ENCODE peak calls at places on chromosomes 7 and 10, in seven cellular contexts. W is activated naive CD4-positive, alpha-beta T cell; Y is Daoy; P is glutamatergic neuron; E is body of pancreas; Z is CD8-positive, alpha-beta memory T cell; H is activated naive CD8-positive, alpha-beta T cell treated with anti-CD3 and anti-CD28 coated beads for 36 hours. M is an unnamed sample.
A peak's percentile ranks its signal among the peaks of the same experiment; 100 is the strongest.

GRCh38 chr7:11458736-11459483 is 373.1 kb downstream of the THSD7A start:
- DNase-seq in W (no peak), Y (peak; percentile 69), P (no peak), E (peak; percentile 49), Z (no peak), H (no peak), M (no peak)

GRCh38 chr7:149225106-149225505 is 14.3 kb upstream of the ZNF212 start:
- DNase-seq in W (no peak), Y (no peak), P (no peak), E (no peak), Z (no peak), H (no peak), M (no peak)

GRCh38 chr10:81108516-81109199 is 571.0 kb downstream of the SH2D4B start:
- DNase-seq in W (no peak), Y (no peak), P (no peak), E (no peak), Z (no peak), H (no peak), M (no peak)

GRCh38 chr7:19665399-19666008 is 43.3 kb downstream of the POLR1F start:
- DNase-seq in W (no peak), Y (no peak), P (no peak), E (no peak), Z (no peak), H (no peak), M (no peak)

GRCh38 chr7:31688347-31688746 is 1.3 kb downstream of the PPP1R17 start:
- DNase-seq in W (no peak), Y (no peak), P (no peak), E (no peak), Z (no peak), H (no peak), M (no peak)

GRCh38 chr7:49660170-49660783 is 113.2 kb upstream of the VWC2 start:
- DNase-seq in W (no peak), Y (no peak), P (no peak), E (no peak), Z (no peak), H (no peak), M (no peak)

GRCh38 chr7:21939858-21940322 is 5.8 kb downstream of the CDCA7L start:
- DNase-seq in W (no peak), Y (no peak), P (no peak), E (no peak), Z (no peak), H (no peak), M (no peak)

GRCh38 chr10:43864622-43865021 is 215.9 kb upstream of the ZNF32 start:
- DNase-seq in W (no peak), Y (no peak), P (no peak), E (no peak), Z (no peak), H (no peak), M (no peak)

GRCh38 chr7:142813262-142813661 is 41.6 kb upstream of the EPHB6 start:
- DNase-seq in W (no peak), Y (peak; percentile 98), P (no peak), E (no peak), Z (no peak), H (no peak), M (no peak)

GRCh38 chr10:134743-135600 is at the start of gene ZMYND11:
- DNase-seq in W (peak; percentile 38), Y (peak; percentile 70), P (peak; percentile 71), E (peak; percentile 71), Z (peak; percentile 68), H (peak; percentile 64), M (peak; percentile 36)

GRCh38 chr7:159015894-159016410 is 128.7 kb downstream of the VIPR2 start:
- DNase-seq in W (no peak), Y (no peak), P (peak; percentile 6), E (no peak), Z (no peak), H (no peak), M (no peak)

GRCh38 chr10:14588084-14588937 is 186.4 kb downstream of the FAM107B start:
- DNase-seq in W (no peak), Y (peak; percentile 66), P (no peak), E (no peak), Z (peak; percentile 43), H (peak; percentile 71), M (no peak)

GRCh38 chr10:126969310-126969709 is 64.1 kb downstream of the DOCK1 start:
- DNase-seq in W (no peak), Y (peak; percentile 11), P (no peak), E (no peak), Z (no peak), H (no peak), M (no peak)

GRCh38 chr7:66957595-66958290 is 36.7 kb downstream of the TMEM248 start:
- DNase-seq in W (no peak), Y (no peak), P (peak; percentile 86), E (no peak), Z (no peak), H (no peak), M (no peak)

GRCh38 chr10:113438660-113439059 is 114.2 kb upstream of the HABP2 start:
- DNase-seq in W (no peak), Y (peak; percentile 69), P (no peak), E (no peak), Z (no peak), H (no peak), M (no peak)

M was measured in NK-92 treated with Interleukin-12 subunit alpha and Interleukin-12 subunit beta, amount 100 ng/mL, for 24 hours.